ENCODE peak calls at places on chromosomes 16 and 17, in nine cellular contexts. U is lung, P is kidney epithelial cell, I is keratinocyte, Z is B cell, O is adrenal gland, L is HFFc6, W is sigmoid colon, H is GM06990. V is an unnamed sample.

GRCh38 chr16:1458977-1459341 is 14.6 kb upstream of the CCDC154 start:
- DNase-seq in W (no peak), U (no peak), I (no peak), O (no peak), Z (peak; percentile 92), P (no peak), L (no peak), H (peak; percentile 75), V (no peak)

GRCh38 chr17:52106638-52107261 is 51.8 kb downstream of the CA10 start:
- DNase-seq in O (no peak), H (no peak), P (no peak), I (no peak), Z (no peak), L (no peak), U (no peak), W (no peak), V (no peak)

GRCh38 chr17:40027614-40028012 is 12.4 kb downstream of the CSF3 start:
- DNase-seq in U (no peak), L (no peak), W (no peak), I (no peak), Z (no peak), O (no peak), P (no peak), H (no peak), V (no peak)

GRCh38 chr16:52460652-52461172 is 86.2 kb downstream of the TOX3 start:
- DNase-seq in Z (no peak), W (no peak), U (no peak), O (no peak), L (no peak), P (no peak), H (no peak), I (no peak), V (no peak)

GRCh38 chr16:84065536-84066132 is 23.0 kb upstream of the SLC38A8 start:
- DNase-seq in O (peak; percentile 53), W (no peak), I (no peak), P (peak; percentile 14), L (peak; percentile 33), U (no peak), Z (peak; percentile 30), H (no peak), V (no peak)

GRCh38 chr17:31820691-31821435 is 38.2 kb downstream of the COPRS start:
- DNase-seq in Z (no peak), W (no peak), L (no peak), U (no peak), P (no peak), I (no peak), O (no peak), H (no peak), V (no peak)

GRCh38 chr17:70597774-70598173 is 428.4 kb downstream of the KCNJ2 start:
- DNase-seq in L (no peak), Z (no peak), W (no peak), P (no peak), O (no peak), I (peak; percentile 0), U (no peak), H (no peak), V (no peak)

GRCh38 chr16:28202147-28202746 is 9.5 kb downstream of the XPO6 start:
- DNase-seq in W (no peak), U (no peak), Z (no peak), H (no peak), O (peak; percentile 33), L (no peak), P (no peak), I (no peak), V (no peak)

GRCh38 chr16:48409839-48410610 is 24.8 kb upstream of the SIAH1 start:
- DNase-seq in O (peak; percentile 87), Z (no peak), H (no peak), L (peak; percentile 70), W (no peak), U (peak; percentile 41), P (no peak), I (no peak), V (no peak)

DNA sequence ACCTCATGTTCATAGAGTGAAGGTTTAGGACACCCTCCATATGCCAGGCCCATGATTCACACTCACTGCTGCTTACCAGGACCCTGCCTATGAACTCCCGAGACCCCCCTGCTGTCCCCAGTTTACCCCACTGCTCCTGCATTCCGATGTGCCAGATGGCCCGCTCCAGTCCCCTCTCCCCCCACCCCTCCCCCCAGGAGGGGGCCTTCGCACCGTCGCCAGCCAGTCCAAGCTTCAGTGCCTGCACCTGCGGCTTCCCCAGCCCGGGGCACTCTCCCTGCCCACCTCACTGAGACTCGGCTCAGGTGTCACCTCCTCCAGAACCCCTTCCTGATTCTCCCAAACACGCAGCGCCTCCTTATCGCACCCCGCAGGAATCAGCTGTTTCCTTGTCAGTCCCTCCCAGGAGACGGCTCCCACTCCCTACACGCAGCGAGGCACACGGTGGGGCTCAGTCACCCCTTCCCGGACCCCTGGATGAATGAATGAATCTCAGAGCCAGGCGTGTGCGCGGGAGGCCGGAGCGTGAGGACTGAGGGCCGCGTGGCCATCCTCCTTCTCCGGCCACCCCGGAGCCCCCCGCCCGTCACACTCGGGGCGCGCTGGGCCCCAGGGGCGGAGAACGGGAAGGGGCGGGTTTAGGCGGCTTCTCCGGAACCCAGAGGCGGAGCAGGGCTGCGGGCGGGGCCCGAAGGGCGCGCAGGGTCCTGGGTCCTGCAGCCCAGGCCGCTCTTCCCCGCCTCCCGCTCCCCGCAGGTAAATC is 1.7 kb downstream of the MYO1C start:
- DNase-seq in H (peak; percentile 74), Z (peak; percentile 81), W (peak; percentile 83), L (no peak), I (no peak), U (peak; percentile 76), O (no peak), P (no peak), V (no peak)
- TF ChIP-seq CTCF in H (no peak), Z (no peak), W (no peak), L (no peak), I (no peak), U (no peak), O (no peak), P (no peak), V (no peak)

GRCh38 chr17:58532555-58532951 is 18.1 kb upstream of the MTMR4 start:
- DNase-seq in H (no peak), U (no peak), L (no peak), Z (no peak), O (no peak), P (no peak), W (no peak), I (no peak), V (no peak)

GRCh38 chr17:58534901-58535421 is 20.5 kb upstream of the MTMR4 start:
- DNase-seq in W (no peak), U (no peak), H (no peak), Z (no peak), I (no peak), P (no peak), O (peak; percentile 85), L (peak; percentile 70), V (no peak)

GRCh38 chr17:58533616-58534188 is 19.3 kb upstream of the MTMR4 start:
- DNase-seq in P (no peak), O (no peak), H (no peak), Z (no peak), U (no peak), I (no peak), W (no peak), L (no peak), V (no peak)

GRCh38 chr17:58535431-58535830 is 21.0 kb upstream of the MTMR4 start:
- DNase-seq in W (no peak), L (peak; percentile 40), P (no peak), O (no peak), U (no peak), Z (no peak), I (no peak), H (no peak), V (no peak)

DNA sequence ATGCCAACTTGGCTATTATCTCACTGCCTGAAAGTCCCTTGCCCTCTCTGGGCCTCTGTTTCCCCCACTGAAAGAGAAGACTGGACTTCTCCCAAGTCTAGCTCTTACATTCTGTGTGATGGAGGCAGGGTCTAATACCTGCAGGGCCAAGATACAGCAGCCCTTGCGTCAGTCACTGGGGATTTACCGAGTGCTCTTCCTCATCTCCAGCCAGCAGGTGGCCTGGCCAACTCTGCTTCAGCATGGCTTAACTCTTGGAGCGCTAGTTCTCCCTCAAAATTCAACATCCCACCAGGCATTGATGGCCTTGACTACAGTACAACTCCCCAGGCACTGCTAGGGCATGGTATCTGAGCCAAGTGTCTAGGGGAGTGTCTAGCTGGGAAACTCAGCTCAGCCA is 19.9 kb upstream of the MTMR4 start:
- DNase-seq in W (no peak), O (no peak), P (no peak), I (no peak), Z (no peak), L (no peak), U (no peak), H (no peak), V (no peak)
- TF ChIP-seq CTCF in W (no peak), O (no peak), P (no peak), I (no peak), Z (no peak), L (peak; percentile 34), U (no peak), H (no peak), V (peak; percentile 9)

GRCh38 chr16:24955975-24956731 is 59.0 kb downstream of the ARHGAP17 start:
- DNase-seq in U (no peak), W (no peak), P (no peak), Z (no peak), I (no peak), O (no peak), H (no peak), L (no peak), V (no peak)

GRCh38 chr16:24950275-24950674 is 64.9 kb downstream of the ARHGAP17 start:
- DNase-seq in L (peak; percentile 62), I (no peak), W (no peak), U (no peak), Z (no peak), P (no peak), H (no peak), O (peak; percentile 86), V (no peak)

GRCh38 chr16:24957887-24958286 is 57.3 kb downstream of the ARHGAP17 start:
- DNase-seq in W (no peak), I (no peak), L (no peak), P (no peak), U (no peak), H (no peak), O (no peak), Z (no peak), V (no peak)

GRCh38 chr16:24954137-24954536 is 61.0 kb downstream of the ARHGAP17 start:
- DNase-seq in H (no peak), W (no peak), O (no peak), L (no peak), P (no peak), U (no peak), Z (no peak), I (no peak), V (no peak)

DNA sequence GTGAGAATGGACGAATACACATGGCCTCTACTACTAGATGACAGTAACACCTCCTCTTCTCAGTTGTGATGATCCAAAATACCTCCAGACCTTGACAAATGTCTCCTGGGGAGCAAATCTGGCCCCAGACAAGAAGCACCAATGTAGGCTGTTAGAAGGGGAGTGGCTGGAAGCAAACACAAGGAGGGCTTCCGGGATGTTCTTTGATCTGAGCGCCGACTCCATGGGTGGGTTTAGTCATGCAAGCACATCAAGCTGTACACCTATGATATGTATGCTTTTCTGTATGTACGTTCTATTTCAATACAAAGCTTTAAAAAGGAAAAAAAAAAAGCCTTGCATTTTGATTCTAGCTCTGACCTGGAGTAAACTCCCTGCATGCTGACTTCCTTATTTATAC is 61.4 kb downstream of the ARHGAP17 start:
- DNase-seq in W (no peak), I (no peak), Z (no peak), P (no peak), O (no peak), U (no peak), L (no peak), H (no peak), V (no peak)
- TF ChIP-seq CTCF in W (no peak), I (no peak), Z (no peak), P (no peak), O (no peak), U (no peak), L (no peak), H (no peak), V (no peak)

GRCh38 chr16:13453938-13454553 is 465.9 kb upstream of the ERCC4 start:
- DNase-seq in L (peak; percentile 8), P (no peak), H (no peak), I (peak; percentile 4), W (no peak), U (no peak), O (no peak), Z (peak; percentile 22), V (no peak)
- TF ChIP-seq CTCF in L (peak; percentile 87), P (peak; percentile 49), H (peak; percentile 63), I (peak; percentile 51), W (no peak), U (peak; percentile 2), O (peak; percentile 47), Z (peak; percentile 45), V (peak; percentile 62)